ENCODE peak calls at places on chromosome 7, in seven cellular contexts. F, E, L, H, A, S and R are unnamed samples.

GRCh38 chr7:17108049-17108584 is 190.3 kb upstream of the AHR start:
- DNase-seq in F (no peak), E (no peak), L (no peak), H (no peak), A (no peak), S (no peak), R (no peak)

GRCh38 chr7:37259381-37259821 is 189.3 kb downstream of the ELMO1 start:
- DNase-seq in F (no peak), E (no peak), L (no peak), H (no peak), A (no peak), S (no peak), R (no peak)

GRCh38 chr7:9625953-9626352 is 1192.5 kb downstream of the NXPH1 start:
- DNase-seq in F (no peak), E (no peak), L (no peak), H (no peak), A (no peak), S (no peak), R (no peak)

GRCh38 chr7:66050990-66051424 is 24.6 kb upstream of the ASL start:
- DNase-seq in F (peak; percentile 96), E (no peak), L (peak; percentile 8), H (peak; percentile 74), A (peak; percentile 90), S (peak; percentile 98), R (peak; percentile 51)

GRCh38 chr7:79290841-79291497 is 162.5 kb downstream of the MAGI2 start:
- DNase-seq in F (peak; percentile 41), E (no peak), L (no peak), H (no peak), A (no peak), S (peak; percentile 87), R (no peak)

GRCh38 chr7:116582164-116582732 is 57.4 kb downstream of the CAV1 start:
- DNase-seq in F (peak; percentile 51), E (no peak), L (no peak), H (no peak), A (no peak), S (no peak), R (peak; percentile 80)

GRCh38 chr7:128731184-128731583 is 8.0 kb upstream of the CALU start:
- DNase-seq in F (no peak), E (no peak), L (no peak), H (no peak), A (no peak), S (no peak), R (no peak)

GRCh38 chr7:139647812-139648616 is 124.5 kb downstream of the CLEC2L start:
- DNase-seq in F (peak; percentile 30), E (no peak), L (no peak), H (no peak), A (no peak), S (no peak), R (no peak)

GRCh38 chr7:108002726-108003590 is at the start of gene LAMB1:
- DNase-seq in F (peak; percentile 87), E (peak; percentile 81), L (peak; percentile 77), H (peak; percentile 89), A (peak; percentile 96), S (peak; percentile 62), R (peak; percentile 90)

GRCh38 chr7:130008941-130009847 is 42.0 kb downstream of the ZC3HC1 start:
- DNase-seq in F (no peak), E (no peak), L (no peak), H (peak; percentile 24), A (peak; percentile 87), S (peak; percentile 97), R (no peak)

GRCh38 chr7:80078159-80078731 is 56.4 kb upstream of the GNAI1 start:
- DNase-seq in F (peak; percentile 26), E (no peak), L (no peak), H (no peak), A (no peak), S (peak; percentile 32), R (peak; percentile 20)

GRCh38 chr7:92797693-92798092 is 38.7 kb downstream of the CDK6 start:
- DNase-seq in F (no peak), E (no peak), L (peak; percentile 48), H (no peak), A (no peak), S (peak; percentile 31), R (no peak)

GRCh38 chr7:107224858-107225257 is 56.1 kb downstream of the HBP1 start:
- DNase-seq in F (no peak), E (no peak), L (no peak), H (no peak), A (no peak), S (no peak), R (no peak)

GRCh38 chr7:70614237-70614984 is 517.5 kb upstream of the GALNT17 start:
- DNase-seq in F (peak; percentile 41), E (peak; percentile 87), L (peak; percentile 74), H (peak; percentile 36), A (peak; percentile 90), S (no peak), R (peak; percentile 50)

GRCh38 chr7:125908714-125909113 is 979.1 kb upstream of the POT1 start:
- DNase-seq in F (no peak), E (no peak), L (no peak), H (no peak), A (no peak), S (no peak), R (no peak)

GRCh38 chr7:140898794-140899548 is 25.8 kb downstream of the BRAF start:
- DNase-seq in F (no peak), E (no peak), L (no peak), H (no peak), A (peak; percentile 69), S (peak; percentile 27), R (no peak)

GRCh38 chr7:131359136-131359776 is 31.6 kb downstream of the MKLN1 start:
- DNase-seq in F (no peak), E (no peak), L (no peak), H (no peak), A (peak; percentile 32), S (no peak), R (no peak)

GRCh38 chr7:5422324-5423271 is 1.0 kb downstream of the TNRC18 start:
- DNase-seq in F (peak; percentile 35), E (no peak), L (no peak), H (peak; percentile 49), A (peak; percentile 93), S (peak; percentile 17), R (peak; percentile 52)

GRCh38 chr7:82419200-82419599 is 24.4 kb downstream of the CACNA2D1 start:
- DNase-seq in F (no peak), E (no peak), L (peak; percentile 62), H (no peak), A (no peak), S (no peak), R (no peak)

GRCh38 chr7:41785265-41785664 is 82.4 kb upstream of the INHBA start:
- DNase-seq in F (no peak), E (no peak), L (no peak), H (no peak), A (no peak), S (no peak), R (no peak)

GRCh38 chr7:41786943-41787342 is 84.1 kb upstream of the INHBA start:
- DNase-seq in F (no peak), E (no peak), L (no peak), H (no peak), A (no peak), S (no peak), R (no peak)

GRCh38 chr7:41785840-41786239 is 83.0 kb upstream of the INHBA start:
- DNase-seq in F (no peak), E (no peak), L (no peak), H (no peak), A (no peak), S (no peak), R (no peak)

GRCh38 chr7:41787951-41788350 is 85.1 kb upstream of the INHBA start:
- DNase-seq in F (no peak), E (no peak), L (no peak), H (no peak), A (no peak), S (no peak), R (no peak)

GRCh38 chr7:41786324-41786723 is 83.4 kb upstream of the INHBA start:
- DNase-seq in F (no peak), E (no peak), L (no peak), H (no peak), A (no peak), S (no peak), R (no peak)
- H3K4me1 ChIP-seq in F (peaks cover 6% of the 10 kb centered on the region), E (no peaks in the 10 kb centered on the region), L (no peaks in the 10 kb centered on the region), H (no peaks in the 10 kb centered on the region), A (peaks cover 11% of the 10 kb centered on the region), S (peaks cover 17% of the 10 kb centered on the region), R (no peaks in the 10 kb centered on the region)

DNA sequence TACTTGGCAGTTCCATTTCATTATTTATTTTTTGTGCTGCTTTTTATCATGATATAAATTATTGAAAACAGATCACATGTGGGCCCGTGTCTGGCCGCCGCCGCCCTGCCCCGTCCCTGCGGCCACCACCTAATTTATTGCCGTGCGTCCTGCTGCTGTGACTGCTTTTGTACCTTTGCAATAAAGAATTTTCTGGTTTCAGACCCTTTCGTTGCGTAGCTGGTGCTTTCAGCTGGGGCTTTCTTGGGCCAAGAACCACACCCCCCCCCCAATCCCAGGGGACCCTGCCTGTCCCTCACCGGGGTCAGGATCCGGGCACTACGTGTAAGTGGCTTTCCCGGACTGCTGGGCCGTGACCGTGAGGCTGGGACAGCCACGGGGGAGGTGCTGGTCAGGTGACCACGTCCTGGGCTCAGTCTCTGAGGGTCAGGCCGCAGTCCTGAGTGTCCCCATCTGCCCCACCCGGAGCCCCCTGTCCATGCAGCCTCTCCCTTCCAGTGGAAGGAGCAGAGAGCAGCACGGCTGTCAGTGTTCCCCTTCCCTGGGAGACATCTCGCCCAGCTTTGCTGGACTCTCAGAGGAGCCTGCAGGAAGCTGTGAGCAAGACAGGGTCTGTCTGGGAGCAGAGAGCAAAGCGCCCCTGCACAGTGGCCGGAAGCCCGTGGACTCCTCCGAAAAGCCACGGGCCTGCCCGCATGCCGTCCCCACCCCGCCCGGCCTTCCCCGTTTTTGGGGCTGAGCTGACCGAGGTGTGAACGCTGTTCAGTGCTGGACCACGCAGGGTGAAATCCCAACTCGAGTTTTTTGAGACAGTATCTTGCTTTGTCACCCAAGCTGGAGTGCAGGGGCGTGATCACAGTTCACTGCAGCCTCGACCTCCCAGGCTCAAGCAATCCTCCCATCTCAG is 12.6 kb downstream of the MAFK start:
- DNase-seq in F (no peak), E (peak; percentile 64), L (peak; percentile 36), H (no peak), A (no peak), S (no peak), R (no peak)
- H3K4me1 ChIP-seq in F (peaks cover 7% of the 10 kb centered on the region), E (peaks cover 24% of the 10 kb centered on the region), L (peaks cover 48% of the 10 kb centered on the region), H (peaks cover 11% of the 10 kb centered on the region), A (peaks cover 9% of the 10 kb centered on the region), S (peaks cover 9% of the 10 kb centered on the region), R (peaks cover 5% of the 10 kb centered on the region)

DNA sequence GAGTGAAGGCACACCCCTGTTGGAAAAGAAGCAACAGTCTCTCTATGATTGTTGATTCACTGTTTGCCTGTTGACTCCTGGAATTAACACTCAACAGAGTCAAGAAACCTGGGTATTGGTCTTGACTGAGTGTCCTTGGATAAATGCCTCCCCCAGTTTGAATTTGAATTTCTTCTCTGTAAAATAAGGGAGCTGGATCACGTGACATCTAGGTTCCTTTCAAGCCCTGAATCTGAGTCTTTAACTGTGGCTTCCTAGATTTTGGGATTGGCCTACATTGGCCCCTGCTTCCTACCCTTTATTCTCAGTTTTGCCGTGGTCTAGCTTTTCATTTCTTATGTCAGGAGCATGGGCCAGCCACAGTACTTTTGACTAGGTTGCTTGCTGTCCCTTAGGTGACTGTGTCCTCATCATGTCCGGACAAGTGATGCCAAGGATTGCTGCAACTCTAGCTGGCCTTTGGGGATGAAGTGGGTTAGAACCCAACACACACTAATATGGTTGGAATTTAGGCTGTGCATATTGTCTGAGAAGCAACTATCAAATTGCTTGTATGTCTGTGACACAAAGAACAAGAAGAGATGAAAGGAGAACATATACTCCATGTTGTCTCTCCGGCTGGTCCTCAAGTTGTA is 35.4 kb downstream of the CALD1 start:
- DNase-seq in F (no peak), E (no peak), L (no peak), H (no peak), A (no peak), S (no peak), R (no peak)
- H3K4me1 ChIP-seq in F (peaks cover 17% of the 10 kb centered on the region), E (peaks cover 41% of the 10 kb centered on the region), L (peaks cover 77% of the 10 kb centered on the region), H (peaks cover 4% of the 10 kb centered on the region), A (peaks cover 58% of the 10 kb centered on the region), S (no peaks in the 10 kb centered on the region), R (peaks cover 6% of the 10 kb centered on the region)

GRCh38 chr7:86411804-86412203 is 231.9 kb upstream of the GRM3 start:
- DNase-seq in F (no peak), E (no peak), L (no peak), H (no peak), A (no peak), S (peak; percentile 21), R (no peak)
- H3K4me1 ChIP-seq in F (no peaks in the 10 kb centered on the region), E (no peaks in the 10 kb centered on the region), L (no peaks in the 10 kb centered on the region), H (no peaks in the 10 kb centered on the region), A (no peaks in the 10 kb centered on the region), S (no peaks in the 10 kb centered on the region), R (no peaks in the 10 kb centered on the region)